ENCODE peak calls at places on chromosomes 12 and 14, in five cellular contexts. R, B, Z, T and E are unnamed samples.

GRCh38 chr14:95119336-95119735 is 38.0 kb downstream of the DICER1 start:
- DNase-seq in R (no peak), B (no peak), Z (no peak), T (no peak), E (no peak)

GRCh38 chr14:80850197-80850814 is 91.2 kb downstream of the CEP128 start:
- DNase-seq in R (no peak), B (peak; percentile 10), Z (no peak), T (no peak), E (no peak)

GRCh38 chr14:90644882-90645281 is 171.3 kb downstream of the TTC7B start:
- DNase-seq in R (peak; percentile 34), B (peak; percentile 49), Z (no peak), T (peak; percentile 12), E (no peak)

GRCh38 chr14:54175298-54175942 is 218.8 kb upstream of the BMP4 start:
- DNase-seq in R (peak; percentile 86), B (no peak), Z (peak; percentile 71), T (peak; percentile 65), E (no peak)

GRCh38 chr14:50667491-50668007 is 557 bp downstream of the SAV1 start:
- DNase-seq in R (no peak), B (no peak), Z (peak; percentile 51), T (peak; percentile 48), E (no peak)

GRCh38 chr12:128783129-128783574 is 40.6 kb downstream of the SLC15A4 start:
- DNase-seq in R (no peak), B (no peak), Z (no peak), T (no peak), E (no peak)

GRCh38 chr14:60643443-60644402 is 5.6 kb downstream of the SIX1 start:
- DNase-seq in R (no peak), B (no peak), Z (no peak), T (no peak), E (no peak)

GRCh38 chr12:41724216-41724615 is 420.5 kb downstream of the GXYLT1 start:
- DNase-seq in R (no peak), B (no peak), Z (no peak), T (no peak), E (no peak)

DNA sequence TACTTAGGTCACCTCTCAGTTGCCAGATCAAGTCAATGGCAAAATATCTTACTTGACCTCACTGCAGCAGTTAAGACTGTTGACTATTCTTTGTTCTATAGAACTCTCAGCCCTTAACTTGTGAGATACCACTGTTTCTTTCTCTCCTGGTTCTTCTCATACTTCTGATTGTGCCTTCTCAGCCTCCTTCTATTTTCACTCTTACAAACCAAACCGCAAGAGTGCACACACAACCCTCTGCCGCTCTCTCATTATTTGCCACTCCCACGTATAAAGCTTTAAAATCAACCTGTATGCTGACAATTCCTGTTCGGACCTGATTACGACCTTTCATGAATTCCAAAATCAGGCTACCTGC is 4.5 kb downstream of the E2F7 start:
- DNase-seq in R (no peak), B (no peak), Z (no peak), T (no peak), E (no peak)
- H3K4me3 ChIP-seq in R (no peak overlapping the region), B (no peak overlapping the region), Z (no peak overlapping the region), T (no peak overlapping the region), E (no peak overlapping the region)

GRCh38 chr14:92248638-92249037 is 74.3 kb upstream of the SLC24A4 start:
- DNase-seq in R (no peak), B (no peak), Z (no peak), T (no peak), E (no peak)

GRCh38 chr14:92254786-92255185 is 68.2 kb upstream of the SLC24A4 start:
- DNase-seq in R (peak; percentile 34), B (no peak), Z (no peak), T (no peak), E (no peak)

GRCh38 chr14:92258934-92259333 is 64.0 kb upstream of the SLC24A4 start:
- DNase-seq in R (no peak), B (no peak), Z (no peak), T (no peak), E (no peak)

GRCh38 chr14:92252291-92252690 is 70.7 kb upstream of the SLC24A4 start:
- DNase-seq in R (no peak), B (no peak), Z (no peak), T (no peak), E (no peak)

DNA sequence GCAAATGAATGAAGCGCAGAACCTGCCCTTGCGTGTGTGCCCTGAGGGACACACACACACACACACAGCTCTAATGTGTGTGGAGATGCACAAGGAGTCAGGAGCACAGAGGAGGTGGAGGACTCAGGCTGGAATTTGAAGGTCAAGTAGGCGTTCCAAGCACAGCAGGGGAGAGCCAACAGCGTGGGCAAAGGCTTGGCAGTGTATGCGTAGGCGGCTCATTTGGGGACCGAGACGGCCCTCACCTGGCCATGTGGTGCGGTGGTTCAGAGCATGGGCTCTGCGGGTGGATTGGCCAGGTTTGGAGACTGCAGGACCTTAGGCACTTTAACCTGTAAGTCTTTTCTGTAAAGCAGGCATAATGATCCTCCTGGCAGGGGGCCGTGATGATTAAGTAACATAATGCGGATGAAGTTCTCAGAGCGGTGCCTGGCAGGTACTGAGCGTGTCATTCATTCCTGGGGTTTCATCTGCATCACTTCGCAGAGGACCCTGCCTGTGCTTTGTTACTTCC is 69.5 kb upstream of the SLC24A4 start:
- DNase-seq in R (no peak), B (no peak), Z (no peak), T (no peak), E (no peak)
- H3K4me3 ChIP-seq in R (no peak overlapping the region), B (no peak overlapping the region), Z (no peak overlapping the region), T (no peak overlapping the region), E (no peak overlapping the region)

GRCh38 chr12:25883026-25883928 is 75.2 kb upstream of the RASSF8 start:
- DNase-seq in R (no peak), B (no peak), Z (no peak), T (no peak), E (no peak)
- H3K4me3 ChIP-seq in R (no peak overlapping the region), B (no peak overlapping the region), Z (no peak overlapping the region), T (no peak overlapping the region), E (no peak overlapping the region)

GRCh38 chr12:118036672-118037411 is 20.3 kb downstream of the RFC5 start:
- DNase-seq in R (no peak), B (no peak), Z (no peak), T (no peak), E (no peak)
- H3K4me3 ChIP-seq in R (no peak overlapping the region), B (no peak overlapping the region), Z (no peak overlapping the region), T (no peak overlapping the region), E (no peak overlapping the region)

GRCh38 chr14:21123429-21123828 is 22.6 kb downstream of the TMEM253 start:
- DNase-seq in R (no peak), B (no peak), Z (no peak), T (no peak), E (no peak)

GRCh38 chr14:21118933-21119332 is 18.1 kb downstream of the TMEM253 start:
- DNase-seq in R (no peak), B (no peak), Z (no peak), T (no peak), E (no peak)

GRCh38 chr14:21121106-21121505 is 20.2 kb downstream of the TMEM253 start:
- DNase-seq in R (no peak), B (no peak), Z (no peak), T (no peak), E (no peak)
- H3K4me3 ChIP-seq in R (no peak overlapping the region), B (no peak overlapping the region), Z (no peak overlapping the region), T (no peak overlapping the region), E (no peak overlapping the region)